ENCODE peak calls at places on chromosomes 16 and 17, in seven cellular contexts. I is mesenchymal stem cell, X is IMR-90, B is neuronal stem cell, Z is mesendoderm, F is trophoblast cell, M is H1. S is an unnamed sample.

GRCh38 chr16:27550582-27550920 is 607 bp downstream of the KATNIP start:
- DNase-seq in I (no peak), M (no peak), X (no peak), B (no peak), Z (peak; percentile 8), F (peak; percentile 67), S (no peak)

GRCh38 chr17:62895650-62896301 is 70.3 kb upstream of the TANC2 start:
- DNase-seq in F (peak; percentile 78), X (peak; percentile 62), Z (peak; percentile 23), M (no peak), B (no peak), I (peak; percentile 60), S (no peak)

GRCh38 chr16:69057400-69058378 is 47.8 kb upstream of the HAS3 start:
- DNase-seq in F (no peak), X (peak; percentile 91), B (no peak), I (peak; percentile 66), M (no peak), Z (no peak), S (no peak)

GRCh38 chr17:39926588-39927100 is 757 bp downstream of the ORMDL3 start:
- DNase-seq in B (peak; percentile 26), Z (peak; percentile 65), X (no peak), M (no peak), I (peak; percentile 48), F (peak; percentile 42), S (peak; percentile 69)

GRCh38 chr17:74963656-74964055 is 8.9 kb downstream of the HID1 start:
- DNase-seq in F (no peak), Z (peak; percentile 23), I (no peak), X (no peak), M (no peak), B (no peak), S (peak; percentile 65)

GRCh38 chr17:79914813-79915740 is 75.8 kb upstream of the CBX4 start:
- DNase-seq in I (no peak), B (no peak), M (no peak), X (no peak), F (no peak), Z (no peak), S (no peak)

GRCh38 chr16:75566889-75567255 is 693 bp downstream of the GABARAPL2 start:
- DNase-seq in I (peak; percentile 20), Z (no peak), X (no peak), F (peak; percentile 12), B (no peak), M (no peak), S (no peak)

GRCh38 chr17:72158895-72159885 is 38.4 kb downstream of the SOX9 start:
- DNase-seq in B (no peak), I (no peak), X (peak; percentile 44), Z (no peak), M (no peak), F (no peak), S (peak; percentile 20)

GRCh38 chr17:81471804-81472456 is 40.7 kb downstream of the ACTG1 start:
- DNase-seq in Z (peak; percentile 66), I (no peak), M (no peak), B (no peak), F (no peak), X (no peak), S (peak; percentile 81)

GRCh38 chr16:30805370-30806169 is 18.6 kb upstream of the ZNF629 start:
- DNase-seq in M (no peak), I (peak; percentile 84), X (peak; percentile 74), Z (peak; percentile 85), B (peak; percentile 75), F (peak; percentile 74), S (peak; percentile 77)

GRCh38 chr17:44522883-44523671 is 19.9 kb upstream of the GPATCH8 start:
- DNase-seq in X (peak; percentile 61), B (no peak), M (no peak), I (peak; percentile 58), Z (peak; percentile 83), F (peak; percentile 86), S (peak; percentile 92)

GRCh38 chr16:80198265-80198994 is 342.4 kb upstream of the DYNLRB2 start:
- DNase-seq in F (no peak), I (no peak), M (no peak), X (peak; percentile 18), B (no peak), Z (peak; percentile 77), S (no peak)
- H3K27ac ChIP-seq in F (no peak overlapping the region), I (peak overlapping the region; percentile 83), M (no peak overlapping the region), X (peak overlapping the region; percentile 31), B (no peak overlapping the region), Z (no peak overlapping the region), S (no peak overlapping the region)

DNA sequence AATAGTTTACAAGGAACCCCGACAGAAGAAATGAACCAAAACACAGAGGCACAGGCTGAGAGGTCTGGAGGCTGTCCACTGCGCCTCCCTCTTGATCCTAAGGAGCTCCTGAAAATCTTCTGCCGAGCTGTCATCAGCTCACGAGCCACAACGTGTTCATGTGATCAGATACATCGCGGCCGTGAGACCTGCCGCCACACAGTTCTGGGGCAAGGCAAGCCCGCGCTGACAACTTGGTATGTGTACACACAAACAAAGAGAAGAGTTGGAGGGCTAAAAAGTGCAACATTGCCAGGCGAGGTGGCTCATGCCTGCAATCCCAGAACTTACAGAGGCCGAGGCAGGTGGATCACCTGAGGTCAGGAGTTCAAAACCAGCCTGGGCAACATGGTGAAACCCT is 7.6 kb downstream of the EXOC7 start:
- DNase-seq in X (no peak), M (no peak), Z (no peak), F (no peak), I (no peak), B (no peak), S (no peak)
- H3K4ac ChIP-seq in X (no peak overlapping the region), M (no peak overlapping the region), Z (no peak overlapping the region), F (no peak overlapping the region), I (no peak overlapping the region), B (no peak overlapping the region), S (no peak overlapping the region)

GRCh38 chr16:67673712-67674580 is 7.3 kb downstream of the C16orf86 start:
- DNase-seq in X (no peak), I (no peak), Z (no peak), B (no peak), M (no peak), F (no peak), S (no peak)
- H3K27ac ChIP-seq in X (no peak overlapping the region), I (no peak overlapping the region), Z (no peak overlapping the region), B (no peak overlapping the region), M (no peak overlapping the region), F (no peak overlapping the region), S (no peak overlapping the region)

DNA sequence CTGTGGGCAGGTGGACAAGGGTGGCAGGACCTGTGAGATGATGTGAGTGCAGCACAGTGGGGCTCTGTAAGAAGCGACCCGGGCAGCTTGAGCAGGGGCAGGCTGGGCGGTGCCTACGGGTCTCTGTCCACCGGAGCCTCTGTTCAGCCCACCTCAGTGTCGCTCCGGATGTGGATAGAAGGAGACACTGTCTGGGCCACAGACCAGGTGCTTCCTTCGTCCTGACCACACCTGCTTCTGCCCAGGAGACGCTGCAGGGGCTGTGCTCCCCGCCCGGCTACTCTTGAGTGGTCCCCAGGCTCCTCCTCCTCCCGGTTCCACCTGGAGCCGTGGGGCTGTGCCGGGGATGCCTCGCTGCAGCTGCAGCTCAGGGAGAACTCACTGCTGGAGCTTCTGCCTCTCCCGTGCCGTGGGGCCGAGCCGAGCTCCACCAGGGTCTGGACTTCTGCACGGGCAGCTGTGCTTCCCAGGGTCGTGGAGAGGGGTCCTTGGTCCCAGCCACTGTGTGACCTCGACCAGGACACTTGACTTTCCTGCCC is 21.5 kb downstream of the METRNL start:
- DNase-seq in X (no peak), B (no peak), M (no peak), I (no peak), F (no peak), Z (no peak), S (no peak)
- H3K4ac ChIP-seq in X (peak overlapping the region; percentile 27), B (peak overlapping the region; percentile 66), M (no peak overlapping the region), I (no peak overlapping the region), F (no peak overlapping the region), Z (no peak overlapping the region), S (no peak overlapping the region)

GRCh38 chr17:50944054-50944901 is 78.1 kb upstream of the TOB1 start:
- DNase-seq in B (no peak), I (peak; percentile 57), F (no peak), M (no peak), Z (peak; percentile 62), X (peak; percentile 19), S (peak; percentile 73)

GRCh38 chr17:50943575-50943933 is 77.4 kb upstream of the TOB1 start:
- DNase-seq in B (no peak), X (no peak), Z (no peak), F (no peak), I (no peak), M (no peak), S (peak; percentile 28)

GRCh38 chr17:50938821-50939541 is 72.8 kb upstream of the TOB1 start:
- DNase-seq in M (no peak), X (no peak), I (no peak), B (no peak), F (no peak), Z (no peak), S (no peak)

GRCh38 chr17:50939542-50939794 is 73.3 kb upstream of the TOB1 start:
- DNase-seq in M (no peak), I (no peak), B (no peak), F (no peak), Z (no peak), X (no peak), S (no peak)

GRCh38 chr17:50939795-50940684 is 73.9 kb upstream of the TOB1 start:
- DNase-seq in Z (no peak), B (no peak), M (no peak), I (no peak), F (no peak), X (no peak), S (no peak)
- H3K27ac ChIP-seq in Z (no peak overlapping the region), B (no peak overlapping the region), M (no peak overlapping the region), I (no peak overlapping the region), F (no peak overlapping the region), X (no peak overlapping the region), S (no peak overlapping the region)

DNA sequence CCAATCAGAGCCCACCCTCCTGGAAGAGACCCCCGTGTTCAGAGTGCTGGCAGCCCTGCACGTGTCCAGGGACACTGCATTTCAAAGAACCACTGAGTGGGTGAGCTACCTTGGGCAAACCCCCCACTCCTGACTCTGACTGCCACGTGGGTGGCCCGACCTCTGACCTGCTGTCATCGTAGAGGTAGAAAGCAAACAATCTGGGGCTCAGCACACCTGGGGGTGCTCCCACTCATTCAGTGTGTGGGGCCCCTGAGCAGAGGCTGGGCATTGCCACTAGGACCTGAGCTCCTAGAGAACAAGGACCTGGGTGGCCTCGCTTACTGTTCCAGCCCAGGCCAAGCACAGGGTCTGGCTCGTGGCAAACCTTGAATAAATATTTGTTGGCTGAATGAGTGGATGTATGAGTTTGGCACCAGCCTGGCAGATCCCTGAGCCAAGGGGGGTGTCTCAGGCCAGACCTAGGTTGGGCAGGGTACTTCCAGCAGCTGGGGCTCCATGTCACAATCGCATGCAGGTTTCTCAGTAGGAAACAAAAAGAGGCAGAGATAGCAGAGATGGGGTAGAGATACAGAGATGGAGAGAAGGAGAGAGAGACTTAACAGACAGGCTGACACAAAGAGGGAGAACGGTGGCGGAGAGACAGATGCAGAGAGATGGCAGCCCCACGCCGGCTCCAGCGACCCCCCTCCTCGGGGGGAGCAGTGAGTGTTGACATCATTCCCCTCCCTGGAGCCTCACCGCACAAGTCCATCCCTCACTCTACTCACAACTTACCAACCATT is 5.4 kb upstream of the DRC7 start:
- DNase-seq in Z (no peak), I (no peak), M (no peak), B (no peak), F (no peak), X (no peak), S (no peak)
- H3K4ac ChIP-seq in Z (no peak overlapping the region), I (no peak overlapping the region), M (no peak overlapping the region), B (no peak overlapping the region), F (no peak overlapping the region), X (no peak overlapping the region), S (no peak overlapping the region)

GRCh38 chr16:84240455-84240854 is 643 bp upstream of the KCNG4 start:
- DNase-seq in X (no peak), F (no peak), M (no peak), B (no peak), Z (no peak), I (no peak), S (no peak)
- H3K27ac ChIP-seq in X (no peak overlapping the region), F (no peak overlapping the region), M (no peak overlapping the region), B (no peak overlapping the region), Z (no peak overlapping the region), I (no peak overlapping the region), S (no peak overlapping the region)

S was measured in H9.